ENCODE peak calls at places on chromosome 17, in seven cellular contexts. E is fibroblast of lung; K is body of pancreas; Q is effector memory CD4-positive, alpha-beta T cell; H is neural progenitor cell; G is transverse colon; J is fibroblast of mammary gland. L is an unnamed sample.

GRCh38 chr17:76196675-76197074 is 43.6 kb downstream of the RNF157 start:
- DNase-seq in E (no peak), K (peak), Q (no peak), H (no peak), G (peak), J (peak), L (no peak)

GRCh38 chr17:36728030-36728991 is 126.9 kb downstream of the MRM1 start:
- DNase-seq in E (no peak), K (no peak), Q (no peak), H (no peak), G (no peak), J (no peak), L (no peak)

GRCh38 chr17:53525590-53525989 is 297.1 kb upstream of the KIF2B start:
- DNase-seq in E (no peak), K (no peak), Q (no peak), H (no peak), G (no peak), J (no peak), L (no peak)

GRCh38 chr17:76670708-76671122 is 27.2 kb upstream of the ST6GALNAC1 start:
- DNase-seq in E (no peak), K (no peak), Q (no peak), H (no peak), G (no peak), J (no peak), L (no peak)

GRCh38 chr17:48472485-48473281 is 42.7 kb upstream of the SKAP1 start:
- DNase-seq in E (peak), K (no peak), Q (no peak), H (peak), G (no peak), J (peak), L (no peak)

GRCh38 chr17:28612531-28612930 is 1.5 kb downstream of the RSKR start:
- DNase-seq in E (no peak), K (no peak), Q (no peak), H (no peak), G (no peak), J (no peak), L (no peak)

GRCh38 chr17:12180644-12181261 is 160.1 kb downstream of the MAP2K4 start:
- DNase-seq in E (peak), K (peak), Q (no peak), H (peak), G (peak), J (peak), L (no peak)

GRCh38 chr17:69414408-69415274 is at the start of gene MAP2K6:
- DNase-seq in E (peak), K (peak), Q (peak), H (peak), G (peak), J (peak), L (peak)

GRCh38 chr17:82930043-82930923 is 90.5 kb upstream of the ZNF750 start:
- DNase-seq in E (no peak), K (peak), Q (no peak), H (no peak), G (peak), J (no peak), L (peak)

GRCh38 chr17:69348441-69348840 is 21.5 kb upstream of the ABCA5 start:
- DNase-seq in E (no peak), K (no peak), Q (no peak), H (no peak), G (no peak), J (no peak), L (no peak)

GRCh38 chr17:696412-696811 is 18.2 kb downstream of the VPS53 start:
- DNase-seq in E (no peak), K (no peak), Q (no peak), H (no peak), G (no peak), J (no peak), L (no peak)

GRCh38 chr17:61656721-61657217 is 65.8 kb upstream of the NACA2 start:
- DNase-seq in E (no peak), K (no peak), Q (no peak), H (no peak), G (no peak), J (no peak), L (no peak)

GRCh38 chr17:27384261-27384701 is 72.0 kb upstream of the KSR1 start:
- DNase-seq in E (peak), K (peak), Q (no peak), H (no peak), G (peak), J (peak), L (no peak)

GRCh38 chr17:56026894-56027293 is 126.4 kb upstream of the ANKFN1 start:
- DNase-seq in E (no peak), K (no peak), Q (no peak), H (no peak), G (no peak), J (no peak), L (no peak)

GRCh38 chr17:4068918-4069317 is 73.9 kb downstream of the ZZEF1 start:
- DNase-seq in E (no peak), K (peak), Q (no peak), H (no peak), G (no peak), J (no peak), L (no peak)

GRCh38 chr17:53749178-53749577 is 73.5 kb upstream of the KIF2B start:
- DNase-seq in E (peak), K (peak), Q (no peak), H (peak), G (no peak), J (peak), L (no peak)

GRCh38 chr17:75842963-75843576 is 1.1 kb downstream of the UNC13D start:
- DNase-seq in E (no peak), K (peak), Q (no peak), H (no peak), G (no peak), J (no peak), L (no peak)

GRCh38 chr17:43530303-43531081 is 15.6 kb downstream of the ETV4 start:
- DNase-seq in E (peak), K (peak), Q (no peak), H (peak), G (no peak), J (peak), L (no peak)
- H3K4me3 ChIP-seq in E (no peak), K (no peak), Q (no peak), H (peak), G (no peak), J (peak), L (no peak)

GRCh38 chr17:37742114-37742761 is 2.6 kb downstream of the HNF1B start:
- DNase-seq in E (peak), K (peak), Q (no peak), H (peak), G (no peak), J (no peak), L (peak)
- H3K4me3 ChIP-seq in E (peak), K (peak), Q (peak), H (peak), G (peak), J (no peak), L (peak)

DNA sequence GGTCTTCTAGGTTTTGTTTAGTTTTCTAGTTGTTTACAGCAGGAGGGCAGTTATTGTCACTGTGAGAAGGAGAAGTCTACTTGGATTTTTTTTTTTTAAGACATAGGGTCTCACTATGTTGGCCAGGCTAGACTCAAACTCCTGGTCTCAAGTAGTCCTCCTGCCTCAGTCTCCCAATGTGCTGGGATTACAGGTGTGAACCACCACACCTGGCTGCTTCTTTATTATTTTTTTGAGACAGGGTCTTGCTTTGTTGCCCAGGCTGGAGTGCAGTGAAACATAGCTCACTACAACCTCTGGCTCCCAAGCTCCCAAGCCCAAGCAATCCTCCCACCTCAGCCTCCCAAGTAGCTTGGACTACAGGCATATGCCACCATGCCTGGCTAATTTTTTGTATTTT is 68.3 kb upstream of the STAC2 start:
- DNase-seq in E (no peak), K (no peak), Q (no peak), H (no peak), G (no peak), J (no peak), L (no peak)
- H3K4me3 ChIP-seq in E (no peak), K (no peak), Q (no peak), H (no peak), G (no peak), J (no peak), L (no peak)

GRCh38 chr17:73030501-73030911 is 62.0 kb downstream of the SLC39A11 start:
- DNase-seq in E (peak), K (peak), Q (no peak), H (no peak), G (no peak), J (peak), L (no peak)

GRCh38 chr17:73030995-73031394 is 61.5 kb downstream of the SLC39A11 start:
- DNase-seq in E (no peak), K (no peak), Q (no peak), H (no peak), G (no peak), J (no peak), L (no peak)

GRCh38 chr17:73031472-73031871 is 61.0 kb downstream of the SLC39A11 start:
- DNase-seq in E (no peak), K (no peak), Q (no peak), H (no peak), G (no peak), J (no peak), L (no peak)

GRCh38 chr17:73029021-73029420 is 63.5 kb downstream of the SLC39A11 start:
- DNase-seq in E (no peak), K (peak), Q (no peak), H (no peak), G (no peak), J (no peak), L (no peak)

GRCh38 chr17:73029941-73030340 is 62.5 kb downstream of the SLC39A11 start:
- DNase-seq in E (no peak), K (peak), Q (no peak), H (peak), G (no peak), J (no peak), L (no peak)
- H3K4me3 ChIP-seq in E (no peak), K (no peak), Q (no peak), H (no peak), G (no peak), J (no peak), L (no peak)

DNA sequence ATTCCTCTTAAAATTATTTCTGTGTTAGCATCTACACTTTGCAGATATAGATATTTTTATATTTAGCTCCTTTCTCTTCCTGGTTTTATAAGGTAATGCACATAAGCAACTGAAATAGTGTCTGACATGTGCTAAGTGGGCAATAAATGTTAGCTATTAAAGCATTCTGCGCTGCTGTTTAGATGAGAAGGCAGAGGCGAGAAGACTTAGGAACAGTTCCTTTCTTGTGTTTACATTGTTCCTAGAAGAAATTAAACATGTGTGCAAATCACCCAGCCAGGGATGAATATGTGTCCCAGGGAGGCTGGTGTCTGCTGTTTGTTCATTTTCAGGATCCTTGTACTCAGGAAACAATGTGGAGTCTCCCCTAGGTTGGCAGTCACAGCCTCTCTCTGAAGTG is 292.3 kb downstream of the PMP22 start:
- DNase-seq in E (no peak), K (no peak), Q (no peak), H (no peak), G (no peak), J (no peak), L (no peak)
- H3K4me3 ChIP-seq in E (no peak), K (no peak), Q (no peak), H (no peak), G (no peak), J (no peak), L (no peak)

L was measured in Peyer's patch.